ENCODE peak calls at places on chromosome 4, in five cellular contexts. P, Q, I, C and A are unnamed samples.

GRCh38 chr4:147019061-147019460 is 73.4 kb upstream of the TTC29 start:
- DNase-seq in P (peak; percentile 71), Q (peak; percentile 65), I (peak; percentile 13), C (peak; percentile 91), A (peak; percentile 16)

GRCh38 chr4:16508968-16509367 is 282.7 kb upstream of the TAPT1 start:
- DNase-seq in P (no peak), Q (no peak), I (no peak), C (peak; percentile 60), A (no peak)

GRCh38 chr4:623914-624626 is 1.3 kb upstream of the PDE6B start:
- DNase-seq in P (no peak), Q (peak; percentile 1), I (no peak), C (no peak), A (no peak)

GRCh38 chr4:19317377-19317776 is 934.3 kb upstream of the SLIT2 start:
- DNase-seq in P (no peak), Q (no peak), I (no peak), C (no peak), A (no peak)

GRCh38 chr4:120616041-120616440 is 306.5 kb downstream of the PRDM5 start:
- DNase-seq in P (no peak), Q (no peak), I (no peak), C (no peak), A (no peak)

GRCh38 chr4:73608677-73609594 is 11.3 kb downstream of the RASSF6 start:
- DNase-seq in P (no peak), Q (no peak), I (no peak), C (no peak), A (no peak)

GRCh38 chr4:93084599-93085305 is 743.8 kb upstream of the ATOH1 start:
- DNase-seq in P (no peak), Q (peak; percentile 19), I (no peak), C (no peak), A (no peak)

GRCh38 chr4:52037730-52038108 is 380 bp downstream of the SGCB start:
- DNase-seq in P (peak; percentile 67), Q (peak; percentile 74), I (no peak), C (peak; percentile 86), A (peak; percentile 18)

GRCh38 chr4:48989461-48990203 is 3.6 kb downstream of the CWH43 start:
- DNase-seq in P (no peak), Q (no peak), I (no peak), C (no peak), A (no peak)

GRCh38 chr4:184364100-184364921 is 110.0 kb downstream of the IRF2 start:
- DNase-seq in P (no peak), Q (no peak), I (no peak), C (no peak), A (no peak)

GRCh38 chr4:106691749-106692148 is 323.2 kb upstream of the GIMD1 start:
- DNase-seq in P (no peak), Q (peak; percentile 20), I (no peak), C (no peak), A (no peak)

GRCh38 chr4:41070516-41071281 is 143.6 kb downstream of the APBB2 start:
- DNase-seq in P (no peak), Q (no peak), I (no peak), C (no peak), A (no peak)

GRCh38 chr4:51894246-51894645 is 51.3 kb downstream of the DCUN1D4 start:
- DNase-seq in P (no peak), Q (no peak), I (no peak), C (peak; percentile 62), A (no peak)

GRCh38 chr4:115366390-115366789 is 253.0 kb upstream of the NDST4 start:
- DNase-seq in P (no peak), Q (no peak), I (no peak), C (no peak), A (no peak)

GRCh38 chr4:23368081-23368697 is 521.7 kb downstream of the PPARGC1A start:
- DNase-seq in P (no peak), Q (peak; percentile 80), I (no peak), C (peak; percentile 59), A (no peak)

GRCh38 chr4:127632420-127633403 is at the start of gene INTU:
- DNase-seq in P (peak; percentile 97), Q (peak; percentile 97), I (peak; percentile 92), C (no peak), A (no peak)

GRCh38 chr4:20109395-20109794 is 142.3 kb upstream of the SLIT2 start:
- DNase-seq in P (no peak), Q (no peak), I (no peak), C (no peak), A (no peak)

GRCh38 chr4:168667936-168668335 is 171.1 kb downstream of the PALLD start:
- DNase-seq in P (no peak), Q (no peak), I (no peak), C (no peak), A (no peak)

GRCh38 chr4:24689212-24689611 is 104.9 kb upstream of the DHX15 start:
- DNase-seq in P (no peak), Q (no peak), I (no peak), C (no peak), A (no peak)

GRCh38 chr4:105274504-105274903 is 127.8 kb downstream of the TET2 start:
- DNase-seq in P (no peak), Q (no peak), I (no peak), C (no peak), A (no peak)

GRCh38 chr4:152693875-152694274 is 14.1 kb upstream of the TMEM154 start:
- DNase-seq in P (no peak), Q (no peak), I (no peak), C (no peak), A (no peak)

GRCh38 chr4:80566203-80566872 is 230.8 kb downstream of the CFAP299 start:
- DNase-seq in P (no peak), Q (no peak), I (no peak), C (no peak), A (no peak)

GRCh38 chr4:136864580-136865185 is 667.6 kb downstream of the PCDH18 start:
- DNase-seq in P (no peak), Q (peak; percentile 79), I (peak; percentile 58), C (peak; percentile 89), A (peak; percentile 58)

GRCh38 chr4:119971763-119972162 is 94.9 kb downstream of the MAD2L1 start:
- DNase-seq in P (no peak), Q (no peak), I (no peak), C (no peak), A (no peak)

GRCh38 chr4:144674711-144675110 is 28.8 kb downstream of the HHIP start:
- DNase-seq in P (no peak), Q (no peak), I (no peak), C (no peak), A (no peak)

GRCh38 chr4:108417923-108418322 is 202.5 kb upstream of the RPL34 start:
- DNase-seq in P (no peak), Q (no peak), I (no peak), C (no peak), A (no peak)

GRCh38 chr4:188714907-188715306 is 575.7 kb downstream of the TRIML1 start:
- DNase-seq in P (no peak), Q (no peak), I (peak; percentile 63), C (no peak), A (no peak)

GRCh38 chr4:36054750-36055467 is 189.4 kb downstream of the ARAP2 start:
- DNase-seq in P (no peak), Q (no peak), I (no peak), C (no peak), A (no peak)

GRCh38 chr4:6201580-6202091 is 1.3 kb upstream of the JAKMIP1 start:
- DNase-seq in P (peak; percentile 15), Q (no peak), I (no peak), C (peak; percentile 76), A (peak; percentile 91)

GRCh38 chr4:145732416-145732815 is 52.5 kb downstream of the C4orf51 start:
- DNase-seq in P (no peak), Q (no peak), I (no peak), C (no peak), A (no peak)

GRCh38 chr4:145734051-145734450 is 54.1 kb downstream of the C4orf51 start:
- DNase-seq in P (no peak), Q (no peak), I (no peak), C (no peak), A (no peak)

GRCh38 chr4:145732895-145733880 is 53.2 kb downstream of the C4orf51 start:
- DNase-seq in P (peak; percentile 98), Q (peak; percentile 95), I (peak; percentile 66), C (peak; percentile 93), A (peak; percentile 60)

GRCh38 chr4:145731026-145731425 is 51.1 kb downstream of the C4orf51 start:
- DNase-seq in P (no peak), Q (no peak), I (peak; percentile 84), C (no peak), A (no peak)

DNA sequence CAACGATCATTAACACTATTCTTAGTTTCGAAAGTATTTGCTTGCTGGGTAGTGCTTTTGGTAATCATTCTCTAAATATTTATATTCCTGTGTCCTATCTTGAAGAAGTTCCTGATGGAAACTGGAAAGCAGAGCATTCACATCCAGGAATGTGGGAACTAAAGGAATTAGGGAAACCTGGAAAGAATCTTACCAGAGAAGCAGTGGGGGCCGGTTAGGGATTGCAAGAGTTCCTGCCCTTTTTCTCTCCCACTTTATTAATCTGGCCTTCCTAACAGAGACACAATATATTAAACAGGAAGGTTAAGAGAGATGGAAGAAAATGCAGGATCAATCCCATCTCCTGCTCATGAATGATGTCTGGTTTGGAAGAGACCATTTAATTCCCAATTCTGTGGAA is 52.1 kb downstream of the C4orf51 start:
- DNase-seq in P (no peak), Q (peak; percentile 20), I (no peak), C (no peak), A (no peak)
- H3K4me3 ChIP-seq in P (no peak overlapping the region), Q (no peak overlapping the region), I (no peak overlapping the region), C (no peak overlapping the region), A (no peak overlapping the region)

DNA sequence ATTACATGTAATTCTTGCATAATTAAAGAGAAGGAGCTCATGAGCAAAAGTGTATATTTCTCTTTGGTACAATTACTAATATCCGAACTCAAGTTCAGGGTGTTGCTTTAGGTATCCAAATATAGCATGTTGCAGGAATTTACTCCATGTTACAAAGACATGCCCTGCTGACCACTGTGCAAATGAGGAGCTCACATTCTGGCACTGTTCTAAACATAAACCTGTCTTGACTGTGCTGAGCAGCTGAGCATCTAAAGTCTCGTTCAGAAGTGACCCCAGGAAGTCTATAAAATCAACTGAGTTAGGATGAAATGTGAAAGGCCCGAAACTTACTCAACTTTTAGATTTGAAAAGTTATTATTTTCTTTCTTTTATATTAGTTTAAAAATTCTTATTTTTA is 124.3 kb downstream of the STIM2 start:
- DNase-seq in P (no peak), Q (no peak), I (no peak), C (peak; percentile 48), A (no peak)
- H3K4me3 ChIP-seq in P (no peak overlapping the region), Q (no peak overlapping the region), I (no peak overlapping the region), C (no peak overlapping the region), A (no peak overlapping the region)

GRCh38 chr4:186149872-186150271 is 41.5 kb upstream of the CYP4V2 start:
- DNase-seq in P (peak; percentile 84), Q (peak; percentile 65), I (no peak), C (no peak), A (no peak)

GRCh38 chr4:186146443-186146842 is 41.9 kb downstream of the FAM149A start:
- DNase-seq in P (no peak), Q (no peak), I (no peak), C (no peak), A (no peak)

GRCh38 chr4:186151499-186151898 is 39.9 kb upstream of the CYP4V2 start:
- DNase-seq in P (no peak), Q (no peak), I (no peak), C (no peak), A (no peak)

GRCh38 chr4:186148335-186148975 is 42.9 kb upstream of the CYP4V2 start:
- DNase-seq in P (no peak), Q (no peak), I (no peak), C (no peak), A (no peak)

GRCh38 chr4:186150926-186151325 is 40.4 kb upstream of the CYP4V2 start:
- DNase-seq in P (no peak), Q (no peak), I (no peak), C (no peak), A (no peak)
- H3K4me3 ChIP-seq in P (no peak overlapping the region), Q (no peak overlapping the region), I (no peak overlapping the region), C (peak overlapping the region; percentile 0), A (no peak overlapping the region)

GRCh38 chr4:71828450-71828849 is 44.6 kb upstream of the GC start:
- DNase-seq in P (no peak), Q (peak; percentile 8), I (no peak), C (no peak), A (no peak)
- H3K4me3 ChIP-seq in P (no peak overlapping the region), Q (no peak overlapping the region), I (no peak overlapping the region), C (no peak overlapping the region), A (no peak overlapping the region)